ENCODE peak calls at places on chromosomes 4 and X, in four cellular contexts. One of them, this sample, is unnamed.

GRCh38 chrX:96791559-96791958 is 92.1 kb upstream of the RPA4 start:
- DNase-seq in A549: no peak
- DNase-seq in psoas muscle: no peak
- DNase-seq in Peyer's patch: no peak
- DNase-seq in this sample: no peak

GRCh38 chr4:83535945-83536648 is at the start of gene GPAT3:
- DNase-seq in psoas muscle: peak
- DNase-seq in Peyer's patch: peak
- DNase-seq in A549: peak
- DNase-seq in this sample: peak

GRCh38 chr4:102606261-102606660 is 105.1 kb downstream of the NFKB1 start:
- DNase-seq in psoas muscle: no peak
- DNase-seq in Peyer's patch: no peak
- DNase-seq in A549: no peak
- DNase-seq in this sample: no peak

GRCh38 chr4:41375561-41375960 is 118.8 kb downstream of the UCHL1 start:
- DNase-seq in Peyer's patch: no peak
- DNase-seq in A549: no peak
- DNase-seq in psoas muscle: peak
- DNase-seq in this sample: no peak

GRCh38 chr4:98967916-98968315 is 27.6 kb upstream of the METAP1 start:
- DNase-seq in A549: no peak
- DNase-seq in Peyer's patch: no peak
- DNase-seq in psoas muscle: no peak
- DNase-seq in this sample: no peak

GRCh38 chr4:85681194-85681803 is 206.3 kb downstream of the ARHGAP24 start:
- DNase-seq in psoas muscle: no peak
- DNase-seq in Peyer's patch: no peak
- DNase-seq in A549: no peak
- DNase-seq in this sample: peak

GRCh38 chr4:169626328-169627282 is 6.2 kb downstream of the CLCN3 start:
- DNase-seq in A549: no peak
- DNase-seq in psoas muscle: no peak
- DNase-seq in Peyer's patch: no peak
- DNase-seq in this sample: no peak

GRCh38 chr4:5874811-5875465 is 17.9 kb downstream of the CRMP1 start:
- DNase-seq in A549: no peak
- DNase-seq in Peyer's patch: no peak
- DNase-seq in psoas muscle: no peak
- DNase-seq in this sample: no peak

GRCh38 chrX:109847257-109848187 is 114.5 kb upstream of the ACSL4 start:
- DNase-seq in psoas muscle: no peak
- DNase-seq in Peyer's patch: no peak
- DNase-seq in A549: peak
- DNase-seq in this sample: no peak

GRCh38 chrX:50204364-50204899 is at the start of gene CCNB3:
- DNase-seq in Peyer's patch: peak
- DNase-seq in A549: peak
- DNase-seq in psoas muscle: peak
- DNase-seq in this sample: peak
- TF ChIP-seq CTCF in Peyer's patch: peak
- TF ChIP-seq CTCF in A549: peak
- TF ChIP-seq CTCF in psoas muscle: peak
- TF ChIP-seq CTCF in this sample: peak

GRCh38 chr4:27594917-27595316 is 734.3 kb downstream of the STIM2 start:
- DNase-seq in Peyer's patch: no peak
- DNase-seq in psoas muscle: no peak
- DNase-seq in A549: no peak
- DNase-seq in this sample: no peak

GRCh38 chr4:27595956-27596355 is 735.3 kb downstream of the STIM2 start:
- DNase-seq in A549: no peak
- DNase-seq in psoas muscle: no peak
- DNase-seq in Peyer's patch: peak
- DNase-seq in this sample: no peak
- TF ChIP-seq CTCF in A549: no peak
- TF ChIP-seq CTCF in psoas muscle: no peak
- TF ChIP-seq CTCF in Peyer's patch: no peak
- TF ChIP-seq CTCF in this sample: no peak

DNA sequence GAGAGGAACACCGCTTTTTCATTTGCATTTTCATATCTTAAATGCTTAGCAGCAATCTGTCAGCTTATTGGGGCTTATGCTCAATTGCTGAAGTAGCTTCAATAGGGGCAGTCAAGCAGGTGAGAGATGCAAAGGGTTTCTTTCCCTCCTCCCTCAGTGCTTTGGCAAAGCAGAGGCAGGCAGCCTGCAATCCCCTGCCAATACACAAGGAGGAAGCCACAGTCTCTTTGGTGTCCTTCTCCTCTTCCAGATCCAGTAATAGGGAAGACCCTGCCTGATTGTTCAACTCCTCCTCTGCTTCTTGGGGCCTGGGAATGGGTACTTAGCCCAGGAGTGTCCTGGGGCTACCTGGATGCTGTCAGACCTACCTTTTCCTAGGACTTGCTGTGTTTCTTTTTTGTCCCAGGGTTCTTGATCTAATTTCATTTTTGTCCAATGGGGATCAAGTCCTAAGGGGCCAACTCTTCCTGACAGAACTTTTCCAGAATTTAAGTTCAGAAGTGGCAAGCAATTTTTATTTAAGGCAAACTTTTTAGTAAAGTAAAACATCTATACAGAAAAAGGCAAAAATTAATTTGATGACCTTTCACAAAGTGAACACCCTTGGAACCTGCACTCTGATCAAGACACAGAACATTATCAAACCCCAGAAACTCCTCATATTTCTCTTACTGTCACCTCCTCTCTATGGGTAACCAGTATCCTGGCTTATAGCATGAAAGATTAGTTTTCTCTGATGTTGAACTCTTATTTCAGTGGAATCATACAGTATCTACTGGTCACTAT is 260.3 kb downstream of the PPP3CA start:
- DNase-seq in A549: peak
- DNase-seq in Peyer's patch: no peak
- DNase-seq in psoas muscle: no peak
- DNase-seq in this sample: no peak
- TF ChIP-seq CTCF in A549: no peak
- TF ChIP-seq CTCF in Peyer's patch: peak
- TF ChIP-seq CTCF in psoas muscle: no peak
- TF ChIP-seq CTCF in this sample: no peak

GRCh38 chr4:53617101-53617680 is 25.9 kb upstream of the LNX1 start:
- DNase-seq in Peyer's patch: no peak
- DNase-seq in psoas muscle: no peak
- DNase-seq in A549: no peak
- DNase-seq in this sample: no peak

GRCh38 chr4:53619431-53619830 is 28.1 kb upstream of the LNX1 start:
- DNase-seq in A549: no peak
- DNase-seq in Peyer's patch: no peak
- DNase-seq in psoas muscle: no peak
- DNase-seq in this sample: no peak

GRCh38 chr4:53618321-53618720 is 27.0 kb upstream of the LNX1 start:
- DNase-seq in Peyer's patch: no peak
- DNase-seq in psoas muscle: no peak
- DNase-seq in A549: no peak
- DNase-seq in this sample: no peak

GRCh38 chr4:53622739-53623151 is 31.5 kb upstream of the LNX1 start:
- DNase-seq in A549: no peak
- DNase-seq in psoas muscle: no peak
- DNase-seq in Peyer's patch: no peak
- DNase-seq in this sample: no peak

DNA sequence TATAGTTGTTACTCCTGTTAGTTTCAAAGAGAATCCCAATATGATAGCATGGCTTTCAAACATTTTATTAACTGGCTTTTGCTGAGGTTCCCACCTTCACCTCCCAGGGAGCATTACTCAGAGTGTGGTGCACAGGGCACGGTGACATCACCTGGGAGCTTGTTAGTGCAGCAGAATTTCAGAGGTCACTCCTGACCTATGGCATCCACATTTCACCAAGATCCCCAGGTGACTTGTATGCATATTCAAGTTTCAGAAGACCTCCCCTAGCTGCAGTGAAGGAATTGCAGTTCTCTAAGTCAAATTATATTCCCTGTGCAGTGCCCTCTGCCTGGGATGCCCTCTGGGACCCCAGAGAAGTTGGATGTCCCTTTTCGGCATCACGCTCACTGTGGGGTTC is 29.7 kb upstream of the LNX1 start:
- DNase-seq in Peyer's patch: no peak
- DNase-seq in A549: peak
- DNase-seq in psoas muscle: no peak
- DNase-seq in this sample: no peak
- TF ChIP-seq CTCF in Peyer's patch: no peak
- TF ChIP-seq CTCF in A549: no peak
- TF ChIP-seq CTCF in psoas muscle: no peak
- TF ChIP-seq CTCF in this sample: no peak